ENCODE peak calls at places on chromosomes 2 and 18, in six cellular contexts. H is tibial artery, S is thyroid gland, Q is neural progenitor cell, B is A549, M is upper lobe of right lung. J is an unnamed sample. For H3K4me1, the result is how much of the 10 kb centered on the place peaks cover.

GRCh38 chr2:156147594-156148330 is 184.8 kb downstream of the NR4A2 start:
- DNase-seq in S (no peak), Q (no peak), M (no peak), H (no peak), B (no peak), J (no peak)

GRCh38 chr2:48356701-48357322 is 173.1 kb upstream of the STON1 start:
- DNase-seq in M (no peak), S (no peak), H (no peak), Q (no peak), B (no peak), J (no peak)

GRCh38 chr2:85713836-85714235 is 19.7 kb downstream of the GNLY start:
- DNase-seq in Q (no peak), B (no peak), H (no peak), S (peak), M (peak), J (no peak)

GRCh38 chr2:203619192-203619878 is 84.2 kb upstream of the RAPH1 start:
- DNase-seq in B (no peak), M (no peak), S (no peak), H (no peak), Q (no peak), J (no peak)

GRCh38 chr2:105450495-105450894 is 51.6 kb upstream of the FHL2 start:
- DNase-seq in B (no peak), M (no peak), Q (no peak), H (no peak), S (no peak), J (no peak)

GRCh38 chr2:162029287-162029901 is 44.6 kb downstream of the DPP4 start:
- DNase-seq in Q (no peak), S (no peak), M (no peak), B (no peak), H (no peak), J (no peak)

GRCh38 chr2:227793148-227793722 is 20.4 kb upstream of the CCL20 start:
- DNase-seq in Q (no peak), M (no peak), H (no peak), S (no peak), B (no peak), J (no peak)

GRCh38 chr2:171957061-171957460 is 34.8 kb downstream of the HAT1 start:
- DNase-seq in M (no peak), Q (peak), B (peak), H (no peak), S (no peak), J (no peak)

GRCh38 chr2:137115081-137115713 is 349.9 kb downstream of the THSD7B start:
- DNase-seq in Q (no peak), B (no peak), H (no peak), M (no peak), S (no peak), J (no peak)

GRCh38 chr2:227154976-227155375 is 9.0 kb downstream of the COL4A4 start:
- DNase-seq in B (peak), S (peak), H (no peak), M (no peak), Q (no peak), J (no peak)

GRCh38 chr2:109523121-109523520 is 90.6 kb downstream of the SEPTIN10 start:
- DNase-seq in H (no peak), S (no peak), B (no peak), M (peak), Q (no peak), J (no peak)

GRCh38 chr2:119480184-119480583 is 44.1 kb downstream of the SCTR start:
- DNase-seq in Q (no peak), B (no peak), S (no peak), M (no peak), H (no peak), J (no peak)

GRCh38 chr2:128573116-128573515 is 254.4 kb upstream of the HS6ST1 start:
- DNase-seq in S (no peak), M (peak), Q (no peak), H (no peak), B (no peak), J (no peak)

GRCh38 chr2:98463081-98463481 is 18.4 kb downstream of the INPP4A start:
- DNase-seq in Q (no peak), H (no peak), M (no peak), S (no peak), B (no peak), J (no peak)

GRCh38 chr2:98465456-98466201 is 21.0 kb downstream of the INPP4A start:
- DNase-seq in H (peak), Q (no peak), S (peak), M (peak), B (no peak), J (peak)

GRCh38 chr2:98464772-98465310 is 20.2 kb downstream of the INPP4A start:
- DNase-seq in M (no peak), S (no peak), Q (no peak), H (no peak), B (no peak), J (no peak)

GRCh38 chr2:98463551-98463971 is 18.9 kb downstream of the INPP4A start:
- DNase-seq in B (no peak), S (no peak), M (no peak), H (no peak), Q (no peak), J (no peak)

GRCh38 chr2:98463988-98464771 is 19.5 kb downstream of the INPP4A start:
- DNase-seq in M (no peak), Q (no peak), S (no peak), H (no peak), B (no peak), J (no peak)
- H3K4me1 ChIP-seq in M (half or more), Q (under half), S (under half), H (under half), B (under half), J (under half)

DNA sequence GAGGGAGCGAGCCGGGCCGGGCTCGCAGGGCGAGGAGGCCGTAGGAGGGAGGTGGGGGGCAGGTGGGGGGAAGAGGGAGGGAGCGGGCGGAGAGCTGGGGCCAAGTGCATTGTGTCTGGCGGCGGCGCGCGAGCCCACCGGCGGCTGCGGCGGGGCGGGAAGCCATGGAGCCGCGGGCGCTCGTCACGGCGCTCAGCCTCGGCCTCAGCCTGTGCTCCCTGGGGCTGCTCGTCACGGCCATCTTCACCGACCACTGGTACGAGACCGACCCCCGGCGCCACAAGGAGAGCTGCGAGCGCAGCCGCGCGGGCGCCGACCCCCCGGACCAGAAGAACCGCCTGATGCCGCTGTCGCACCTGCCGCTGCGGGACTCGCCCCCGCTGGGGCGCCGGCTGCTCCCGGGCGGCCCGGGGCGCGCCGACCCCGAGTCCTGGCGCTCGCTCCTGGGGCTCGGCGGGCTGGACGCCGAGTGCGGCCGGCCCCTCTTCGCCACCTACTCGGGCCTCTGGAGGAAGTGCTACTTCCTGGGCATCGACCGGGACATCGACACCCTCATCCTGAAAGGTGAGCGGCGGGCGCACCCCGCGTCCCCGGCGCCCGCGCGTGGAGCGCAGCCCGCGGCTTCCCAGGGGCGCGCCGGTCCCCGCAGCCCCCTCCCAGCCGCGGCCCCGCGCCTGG is at the start of gene TMEM178A:
- DNase-seq in B (no peak), S (peak), H (no peak), M (no peak), Q (peak), J (peak)
- H3K4me3 ChIP-seq in B (peak), S (peak), H (peak), M (peak), Q (peak), J (no peak)

GRCh38 chr18:8513249-8513648 is 96.0 kb upstream of the RAB12 start:
- DNase-seq in H (no peak), Q (no peak), S (no peak), M (no peak), B (no peak), J (no peak)
- TF ChIP-seq CTCF in H (no peak), Q (no peak), S (no peak), M (no peak), B (no peak), J (no peak)

DNA sequence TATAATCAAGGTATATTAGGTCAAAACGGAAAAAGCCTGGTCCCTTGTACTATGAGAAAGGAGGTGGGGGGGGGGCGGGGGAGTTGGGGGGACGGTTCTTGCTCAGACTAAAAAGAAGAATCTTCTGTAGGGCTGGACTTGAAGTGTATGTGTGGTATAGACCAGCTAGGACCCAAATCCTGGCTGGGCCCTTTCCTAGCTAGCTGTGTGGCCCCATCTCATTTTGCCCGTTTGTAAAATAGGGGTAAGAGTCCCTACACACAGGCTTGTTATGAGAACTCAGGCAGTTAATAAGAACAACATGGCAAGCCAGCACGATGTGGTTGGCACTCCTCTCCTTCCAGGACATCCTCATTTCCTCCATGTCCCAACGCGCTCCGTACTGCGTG is 1.1 kb downstream of the EVA1A start:
- DNase-seq in S (no peak), Q (no peak), H (no peak), M (no peak), B (no peak), J (no peak)
- H3K4me1 ChIP-seq in S (under half), Q (under half), H (under half), M (under half), B (under half), J (under half)

DNA sequence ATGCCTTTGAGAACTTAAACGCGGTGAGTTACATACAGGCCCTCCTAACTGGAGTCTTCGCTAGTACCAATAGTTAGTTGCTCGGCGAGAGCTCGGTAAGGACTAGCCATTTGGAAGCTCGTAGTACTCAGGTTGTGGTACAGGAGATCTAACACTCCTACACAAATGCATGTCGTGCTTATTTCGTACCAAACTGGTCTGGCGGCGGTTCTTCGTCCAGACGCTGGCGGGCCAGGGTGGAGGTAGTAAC is 346 bp upstream of the VRK2 start:
- DNase-seq in B (no peak), Q (no peak), H (no peak), S (no peak), M (no peak), J (no peak)
- H3K4me3 ChIP-seq in B (peak), Q (peak), H (peak), S (peak), M (peak), J (peak)

GRCh38 chr2:53715568-53715967 is 52.0 kb upstream of the CHAC2 start:
- DNase-seq in B (peak), Q (no peak), H (no peak), S (no peak), M (no peak), J (no peak)
- TF ChIP-seq CTCF in B (peak), Q (peak), H (peak), S (peak), M (peak), J (no peak)

GRCh38 chr2:127091886-127092285 is 15.1 kb downstream of the BIN1 start:
- DNase-seq in Q (no peak), B (no peak), M (no peak), H (no peak), S (no peak), J (peak)

GRCh38 chr2:127091148-127091547 is 15.8 kb downstream of the BIN1 start:
- DNase-seq in Q (no peak), M (no peak), B (no peak), H (no peak), S (no peak), J (peak)

GRCh38 chr2:127093648-127094210 is 13.2 kb downstream of the BIN1 start:
- DNase-seq in S (no peak), M (no peak), H (no peak), Q (no peak), B (no peak), J (peak)

GRCh38 chr2:127092951-127093516 is 13.9 kb downstream of the BIN1 start:
- DNase-seq in B (no peak), H (no peak), S (no peak), Q (no peak), M (no peak), J (peak)

GRCh38 chr2:127092306-127092705 is 14.6 kb downstream of the BIN1 start:
- DNase-seq in B (no peak), M (no peak), Q (no peak), H (no peak), S (no peak), J (no peak)
- H3K4me1 ChIP-seq in B (under half), M (under half), Q (under half), H (under half), S (under half), J (under half)

GRCh38 chr2:61179701-61180639 is 18.0 kb downstream of the C2orf74 start:
- DNase-seq in H (peak), Q (no peak), B (no peak), M (no peak), S (peak), J (peak)
- H3K4me3 ChIP-seq in H (peak), Q (no peak), B (no peak), M (peak), S (no peak), J (no peak)

DNA sequence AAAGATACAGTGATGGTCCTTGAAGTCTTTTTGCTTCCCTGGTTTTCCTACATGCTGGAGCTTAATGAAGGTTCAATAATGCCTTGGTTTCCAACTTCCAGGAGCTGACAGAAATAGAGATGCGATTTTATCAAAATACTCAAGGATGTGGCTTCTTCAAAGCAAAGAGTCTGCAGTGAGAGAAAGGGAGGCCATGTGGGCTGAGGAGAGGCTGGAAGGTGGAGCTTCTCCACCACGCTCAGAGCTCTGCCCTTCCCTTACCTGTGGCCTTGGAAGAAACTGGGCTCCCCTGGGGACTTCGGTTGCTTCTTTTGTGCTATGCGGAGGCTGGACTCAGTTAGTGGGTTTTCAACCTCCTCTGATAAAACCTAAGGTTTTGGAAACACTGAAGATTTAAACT is 175.0 kb upstream of the APCDD1 start:
- DNase-seq in Q (no peak), B (no peak), S (no peak), M (no peak), H (no peak), J (no peak)
- TF ChIP-seq CTCF in Q (no peak), B (no peak), S (no peak), M (no peak), H (no peak), J (no peak)

GRCh38 chr18:72867721-72868665 is at the start of gene NETO1:
- DNase-seq in M (no peak), B (no peak), H (no peak), S (no peak), Q (peak), J (no peak)
- H3K4me1 ChIP-seq in M (under half), B (under half), H (under half), S (under half), Q (under half), J (under half)

J was measured in mucosa of descending colon.